ENCODE peak calls at places on chromosomes 1 and 21, in seven cellular contexts. R is mesendoderm, K is neuronal stem cell, D is H9, E is mesenchymal stem cell, Z is IMR-90, Q is trophoblast cell. U is an unnamed sample.

GRCh38 chr1:82586473-82586872 is 785.7 kb downstream of the ADGRL2 start:
- DNase-seq in R (no peak), K (no peak), D (no peak), E (no peak), Z (no peak), Q (no peak), U (no peak)

GRCh38 chr21:34852438-34852837 is 183.6 kb downstream of the CLIC6 start:
- DNase-seq in R (no peak), K (no peak), D (no peak), E (peak), Z (no peak), Q (no peak), U (no peak)

GRCh38 chr1:44677201-44677520 is 2.6 kb downstream of the ARMH1 start:
- DNase-seq in R (peak), K (no peak), D (no peak), E (peak), Z (peak), Q (peak), U (no peak)

GRCh38 chr21:44865561-44866280 is 7.8 kb downstream of the PTTG1IP start:
- DNase-seq in R (no peak), K (no peak), D (no peak), E (no peak), Z (no peak), Q (no peak), U (no peak)

GRCh38 chr1:52157582-52157981 is 15.7 kb downstream of the ZFYVE9 start:
- DNase-seq in R (no peak), K (no peak), D (no peak), E (no peak), Z (peak), Q (peak), U (no peak)

GRCh38 chr21:38121888-38122705 is 134.7 kb upstream of the KCNJ15 start:
- DNase-seq in R (no peak), K (no peak), D (no peak), E (no peak), Z (no peak), Q (peak), U (no peak)

GRCh38 chr1:200131551-200132125 is 104.1 kb downstream of the NR5A2 start:
- DNase-seq in R (peak), K (no peak), D (no peak), E (peak), Z (peak), Q (peak), U (no peak)

GRCh38 chr1:97820470-97821188 is 100.2 kb downstream of the DPYD start:
- DNase-seq in R (peak), K (no peak), D (no peak), E (peak), Z (peak), Q (peak), U (no peak)

GRCh38 chr1:234907585-234908457 is 220.8 kb downstream of the TOMM20 start:
- DNase-seq in R (no peak), K (no peak), D (no peak), E (peak), Z (peak), Q (no peak), U (no peak)

GRCh38 chr1:107794571-107794970 is 170.4 kb downstream of the VAV3 start:
- DNase-seq in R (peak), K (no peak), D (no peak), E (no peak), Z (no peak), Q (no peak), U (no peak)

GRCh38 chr1:201559679-201560162 is 20.8 kb downstream of the NAV1 start:
- DNase-seq in R (peak), K (peak), D (peak), E (peak), Z (peak), Q (peak), U (peak)

GRCh38 chr1:16112558-16113555 is 39.4 kb upstream of the FAM131C start:
- DNase-seq in R (peak), K (no peak), D (peak), E (peak), Z (no peak), Q (no peak), U (no peak)

GRCh38 chr1:243745361-243745760 is 104.7 kb downstream of the AKT3 start:
- DNase-seq in R (no peak), K (no peak), D (no peak), E (peak), Z (peak), Q (no peak), U (no peak)

GRCh38 chr1:91404151-91405012 is at the start of gene HFM1:
- DNase-seq in R (peak), K (peak), D (peak), E (peak), Z (peak), Q (peak), U (no peak)

GRCh38 chr1:24293392-24294227 is 25.5 kb upstream of the GRHL3 start:
- DNase-seq in R (no peak), K (no peak), D (no peak), E (no peak), Z (no peak), Q (no peak), U (no peak)
- H3K23ac ChIP-seq in R (no peak), K (peak), D (no peak), E (no peak), Z (peak), Q (no peak), U (no peak)

GRCh38 chr1:11730429-11730861 is 5.5 kb upstream of the AGTRAP start:
- DNase-seq in R (no peak), K (no peak), D (no peak), E (peak), Z (peak), Q (no peak), U (no peak)

GRCh38 chr1:11729498-11730428 is 6.2 kb upstream of the AGTRAP start:
- DNase-seq in R (peak), K (no peak), D (no peak), E (peak), Z (no peak), Q (no peak), U (no peak)

GRCh38 chr1:11727119-11727518 is 8.8 kb upstream of the AGTRAP start:
- DNase-seq in R (no peak), K (no peak), D (no peak), E (no peak), Z (no peak), Q (no peak), U (no peak)

GRCh38 chr1:11728126-11728806 is 7.7 kb upstream of the AGTRAP start:
- DNase-seq in R (no peak), K (no peak), D (no peak), E (no peak), Z (no peak), Q (no peak), U (no peak)

DNA sequence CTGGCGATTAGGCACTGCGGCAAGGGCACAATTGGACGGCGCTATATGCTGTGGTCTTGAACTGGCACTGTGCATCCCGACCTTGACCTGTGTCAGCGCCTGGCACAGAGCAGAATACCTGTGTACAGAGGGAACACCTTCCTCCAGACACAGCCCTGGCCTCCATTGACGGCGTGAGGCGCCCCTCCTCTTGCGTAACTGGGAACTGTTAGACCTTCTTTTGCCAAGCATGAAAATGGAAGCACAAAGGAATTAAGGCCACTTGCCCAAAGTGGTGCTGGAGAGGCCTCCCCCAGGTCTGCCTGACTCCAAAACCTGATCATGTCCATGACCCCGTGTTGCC is 6.8 kb upstream of the AGTRAP start:
- DNase-seq in R (no peak), K (no peak), D (no peak), E (no peak), Z (no peak), Q (no peak), U (no peak)
- H3K23ac ChIP-seq in R (peak), K (no peak), D (no peak), E (no peak), Z (no peak), Q (no peak), U (no peak)

GRCh38 chr1:59014827-59015226 is 231.0 kb upstream of the JUN start:
- DNase-seq in R (no peak), K (no peak), D (no peak), E (no peak), Z (no peak), Q (no peak), U (no peak)
- H3K23ac ChIP-seq in R (no peak), K (no peak), D (no peak), E (no peak), Z (peak), Q (no peak), U (no peak)

GRCh38 chr1:229058716-229059115 is 212.2 kb upstream of the RAB4A start:
- DNase-seq in R (no peak), K (no peak), D (no peak), E (no peak), Z (no peak), Q (no peak), U (no peak)

GRCh38 chr1:229058111-229058551 is 212.8 kb upstream of the RAB4A start:
- DNase-seq in R (no peak), K (no peak), D (no peak), E (no peak), Z (no peak), Q (no peak), U (no peak)

GRCh38 chr1:229062135-229062534 is 208.8 kb upstream of the RAB4A start:
- DNase-seq in R (no peak), K (no peak), D (no peak), E (no peak), Z (no peak), Q (no peak), U (no peak)

GRCh38 chr1:229060140-229060539 is 210.8 kb upstream of the RAB4A start:
- DNase-seq in R (no peak), K (no peak), D (no peak), E (peak), Z (no peak), Q (no peak), U (no peak)

DNA sequence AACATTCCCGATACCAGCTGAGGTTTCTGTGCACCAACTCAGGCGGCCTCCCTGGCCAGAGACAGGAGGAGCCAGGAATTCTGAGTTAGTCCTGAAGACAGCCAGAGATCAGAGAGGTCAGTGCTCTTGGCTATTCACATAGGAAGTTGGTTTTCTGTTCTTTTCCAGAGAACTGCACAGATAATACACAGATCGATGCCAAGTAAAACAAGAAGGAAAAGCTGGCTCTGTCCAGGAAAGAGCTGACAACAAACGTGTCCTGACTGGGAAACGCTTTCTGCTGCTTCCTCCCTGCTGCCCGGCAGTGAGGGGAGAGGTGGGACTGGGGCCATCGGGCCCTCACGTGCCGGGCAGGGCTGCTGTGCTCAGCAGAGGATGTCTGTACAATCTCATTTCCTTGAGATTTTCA is 211.2 kb upstream of the RAB4A start:
- DNase-seq in R (no peak), K (no peak), D (no peak), E (peak), Z (peak), Q (no peak), U (no peak)
- H3K23ac ChIP-seq in R (no peak), K (no peak), D (no peak), E (no peak), Z (no peak), Q (no peak), U (no peak)

DNA sequence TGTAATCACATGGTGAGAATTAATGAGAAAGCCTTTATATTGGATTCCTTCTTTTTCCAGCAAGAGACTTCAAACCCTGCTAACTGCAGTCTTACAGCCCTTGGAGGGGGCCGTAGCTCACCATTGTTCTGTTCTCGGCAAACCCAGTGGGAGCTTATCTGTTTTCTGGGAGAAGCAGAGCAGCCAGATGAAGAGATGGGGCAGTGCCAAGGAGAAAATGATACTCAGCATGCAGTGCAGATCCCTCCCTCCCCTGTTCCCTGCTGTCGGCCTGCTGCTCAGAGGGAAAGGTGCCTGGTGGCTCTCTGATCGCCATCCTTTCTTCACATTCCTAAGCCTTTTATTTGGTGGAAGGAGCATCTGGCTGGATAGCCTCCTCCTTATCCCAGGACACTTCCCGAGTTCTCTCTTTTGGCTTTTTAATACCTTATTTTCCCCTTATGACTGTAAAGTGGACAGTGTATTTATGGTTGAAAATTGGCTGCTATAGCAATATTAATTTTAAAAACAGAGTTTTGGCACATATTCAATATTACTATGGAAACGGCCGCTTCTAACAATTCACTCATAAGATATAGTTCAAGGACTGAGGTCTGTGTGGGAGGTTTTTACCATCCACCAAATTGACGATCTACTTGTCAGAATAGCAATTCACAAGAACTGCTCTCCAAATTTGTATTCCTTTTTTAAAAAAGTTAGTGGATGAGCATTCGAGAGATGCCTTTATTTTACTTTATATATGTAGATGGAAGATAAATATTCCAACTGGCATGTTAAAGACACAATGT is 203.4 kb downstream of the CRB1 start:
- DNase-seq in R (peak), K (peak), D (no peak), E (no peak), Z (no peak), Q (no peak), U (no peak)
- H3K23ac ChIP-seq in R (no peak), K (no peak), D (no peak), E (no peak), Z (no peak), Q (no peak), U (no peak)

DNA sequence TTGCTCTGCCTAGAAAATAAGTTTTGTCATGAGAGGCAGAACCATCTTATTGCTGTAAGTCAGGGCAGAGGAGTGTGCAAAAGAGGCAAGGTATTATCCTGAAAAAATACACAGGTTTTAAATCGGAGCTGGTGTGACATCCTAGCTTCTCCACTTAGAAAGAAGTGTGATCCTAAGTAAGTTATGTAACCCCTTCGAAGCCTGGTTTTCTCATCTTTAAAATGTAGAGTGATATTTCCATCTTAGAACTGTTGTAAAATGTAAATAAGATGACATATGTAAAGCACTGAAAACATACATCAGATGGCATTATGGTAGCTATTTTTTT is 65.1 kb downstream of the IER5 start:
- DNase-seq in R (no peak), K (no peak), D (no peak), E (no peak), Z (no peak), Q (no peak), U (no peak)
- H3K23ac ChIP-seq in R (no peak), K (no peak), D (no peak), E (no peak), Z (peak), Q (no peak), U (no peak)

GRCh38 chr1:119466419-119466818 is 40.6 kb upstream of the HSD3B1 start:
- DNase-seq in R (no peak), K (no peak), D (no peak), E (no peak), Z (no peak), Q (no peak), U (no peak)

GRCh38 chr1:119467857-119468666 is 38.9 kb upstream of the HSD3B1 start:
- DNase-seq in R (no peak), K (no peak), D (no peak), E (no peak), Z (no peak), Q (no peak), U (no peak)

GRCh38 chr1:119469741-119470140 is 37.3 kb upstream of the HSD3B1 start:
- DNase-seq in R (no peak), K (no peak), D (no peak), E (no peak), Z (no peak), Q (peak), U (no peak)

GRCh38 chr1:119470377-119470776 is 36.6 kb upstream of the HSD3B1 start:
- DNase-seq in R (no peak), K (no peak), D (no peak), E (no peak), Z (no peak), Q (no peak), U (no peak)

DNA sequence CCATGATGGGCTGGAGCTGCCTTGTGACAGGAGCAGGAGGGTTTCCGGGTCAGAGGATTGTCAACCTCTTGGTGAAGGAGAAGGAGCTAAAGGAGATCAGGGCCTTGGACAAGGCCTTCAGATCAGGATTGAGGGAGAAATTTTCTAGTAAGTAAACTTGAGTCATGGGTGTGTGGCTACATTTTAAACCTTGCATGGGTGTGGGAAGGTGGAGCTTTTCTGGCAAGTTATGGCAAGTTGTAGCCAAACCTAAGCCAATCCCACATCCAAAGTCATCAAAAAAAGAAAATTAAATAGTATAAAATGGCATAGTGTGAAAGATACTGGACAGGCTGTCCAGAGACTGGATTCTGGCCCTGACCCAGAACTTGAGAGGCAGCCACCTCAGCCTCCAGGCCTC is 39.8 kb upstream of the HSD3B1 start:
- DNase-seq in R (no peak), K (no peak), D (no peak), E (no peak), Z (no peak), Q (no peak), U (no peak)
- H3K23ac ChIP-seq in R (no peak), K (no peak), D (no peak), E (no peak), Z (no peak), Q (no peak), U (no peak)

U was measured in H1.